ENCODE peak calls at places on chromosome 1, in five cellular contexts. N, T, A, Z and S are unnamed samples.

GRCh38 chr1:14263671-14264070 is 334.8 kb upstream of the KAZN start:
- DNase-seq in N (no peak), T (no peak), A (no peak), Z (no peak), S (no peak)

GRCh38 chr1:12616709-12617373 is 1.2 kb downstream of the DHRS3 start:
- DNase-seq in N (no peak), T (peak), A (peak), Z (peak), S (peak)

GRCh38 chr1:157504646-157505045 is 47.7 kb downstream of the FCRL5 start:
- DNase-seq in N (no peak), T (no peak), A (no peak), Z (peak), S (no peak)

GRCh38 chr1:198628064-198628455 is 10.8 kb upstream of the PTPRC start:
- DNase-seq in N (no peak), T (no peak), A (no peak), Z (no peak), S (no peak)

GRCh38 chr1:100184536-100184935 is 6.5 kb upstream of the LRRC39 start:
- DNase-seq in N (no peak), T (no peak), A (no peak), Z (no peak), S (no peak)

GRCh38 chr1:4129693-4130092 is 229.6 kb upstream of the C1orf174 start:
- DNase-seq in N (no peak), T (no peak), A (no peak), Z (no peak), S (no peak)

GRCh38 chr1:8970870-8971337 is 25.2 kb downstream of the CA6 start:
- DNase-seq in N (no peak), T (peak), A (peak), Z (peak), S (no peak)

GRCh38 chr1:5887436-5888290 is 104.6 kb downstream of the NPHP4 start:
- DNase-seq in N (no peak), T (no peak), A (no peak), Z (no peak), S (no peak)

GRCh38 chr1:199799116-199799515 is 228.4 kb upstream of the NR5A2 start:
- DNase-seq in N (no peak), T (no peak), A (no peak), Z (no peak), S (no peak)

GRCh38 chr1:108845991-108846390 is 10.9 kb downstream of the AKNAD1 start:
- DNase-seq in N (no peak), T (no peak), A (no peak), Z (no peak), S (no peak)

GRCh38 chr1:22447581-22448215 is 4.0 kb upstream of the ZBTB40 start:
- DNase-seq in N (no peak), T (no peak), A (no peak), Z (peak), S (peak)

GRCh38 chr1:243977104-243977503 is 74.0 kb upstream of the ZBTB18 start:
- DNase-seq in N (no peak), T (no peak), A (no peak), Z (no peak), S (no peak)

GRCh38 chr1:67214420-67215174 is 48.3 kb downstream of the IL23R start:
- DNase-seq in N (peak), T (peak), A (peak), Z (peak), S (peak)

GRCh38 chr1:94962745-94963265 is 35.9 kb upstream of the CNN3 start:
- DNase-seq in N (peak), T (peak), A (peak), Z (peak), S (peak)